ENCODE peak calls at places on chromosomes 12 and 14, in five cellular contexts. G is right atrium auricular region; J is CD8-positive, alpha-beta T cell; Y is Peyer's patch; E is heart right ventricle. P is an unnamed sample.

GRCh38 chr14:105139831-105140239 is 28.7 kb downstream of the JAG2 start:
- DNase-seq in J (no peak), G (no peak), Y (no peak), E (no peak), P (no peak)

GRCh38 chr12:89949457-89950195 is 241.0 kb upstream of the ATP2B1 start:
- DNase-seq in Y (peak; percentile 49), J (no peak), G (no peak), E (no peak), P (no peak)

GRCh38 chr14:92341791-92342190 is 18.8 kb downstream of the SLC24A4 start:
- DNase-seq in J (no peak), Y (no peak), E (no peak), G (no peak), P (no peak)

GRCh38 chr12:121766290-121767039 is 27.0 kb downstream of the RHOF start:
- DNase-seq in Y (no peak), J (no peak), G (no peak), E (no peak), P (no peak)

GRCh38 chr14:100879194-100879593 is 24.3 kb downstream of the RTL1 start:
- DNase-seq in Y (no peak), G (no peak), E (no peak), J (no peak), P (no peak)

GRCh38 chr12:78703820-78704525 is 160.6 kb upstream of the SYT1 start:
- DNase-seq in J (no peak), E (no peak), G (no peak), Y (no peak), P (no peak)

GRCh38 chr12:6141048-6141447 is 16.6 kb upstream of the VWF start:
- DNase-seq in G (no peak), E (no peak), Y (peak; percentile 34), J (peak; percentile 29), P (no peak)

GRCh38 chr12:50200507-50201273 is 33.5 kb upstream of the CERS5 start:
- DNase-seq in J (no peak), Y (no peak), E (no peak), G (no peak), P (peak; percentile 41)

GRCh38 chr14:35366048-35366428 is 38.5 kb downstream of the NFKBIA start:
- DNase-seq in G (no peak), Y (no peak), J (no peak), E (no peak), P (no peak)

GRCh38 chr12:56905852-56906251 is 28.4 kb downstream of the SDR9C7 start:
- DNase-seq in J (no peak), Y (no peak), E (no peak), G (no peak), P (no peak)

GRCh38 chr12:42360747-42361403 is 34.9 kb downstream of the PPHLN1 start:
- DNase-seq in Y (no peak), J (no peak), E (no peak), G (no peak), P (no peak)

GRCh38 chr12:31228811-31229792 is 96.8 kb downstream of the SINHCAF start:
- DNase-seq in Y (no peak), E (peak; percentile 69), J (no peak), G (no peak), P (no peak)

GRCh38 chr12:121295123-121295745 is 1.3 kb downstream of the CAMKK2 start:
- DNase-seq in E (no peak), Y (no peak), G (no peak), J (no peak), P (no peak)

GRCh38 chr12:104226672-104227071 is 11.1 kb downstream of the TXNRD1 start:
- DNase-seq in E (no peak), Y (no peak), G (no peak), J (no peak), P (no peak)

GRCh38 chr12:107779077-107779840 is 4.8 kb downstream of the ASCL4 start:
- DNase-seq in J (no peak), G (no peak), Y (peak; percentile 27), E (no peak), P (no peak)

GRCh38 chr12:5171701-5172100 is 128.0 kb downstream of the KCNA5 start:
- DNase-seq in Y (no peak), J (no peak), E (no peak), G (no peak), P (peak; percentile 73)

GRCh38 chr12:39764944-39765560 is 145.4 kb upstream of the ABCD2 start:
- DNase-seq in G (no peak), Y (no peak), J (no peak), E (no peak), P (no peak)

GRCh38 chr12:120126635-120127005 is 10.1 kb upstream of the RAB35 start:
- DNase-seq in E (no peak), Y (no peak), J (no peak), G (peak; percentile 68), P (no peak)

GRCh38 chr14:103445783-103446182 is 60.6 kb downstream of the MARK3 start:
- DNase-seq in G (no peak), Y (no peak), J (no peak), E (no peak), P (no peak)

GRCh38 chr12:132638541-132639408 is 20.2 kb downstream of the P2RX2 start:
- DNase-seq in G (no peak), E (no peak), J (no peak), Y (no peak), P (no peak)

GRCh38 chr12:23834076-23834475 is 115.4 kb downstream of the SOX5 start:
- DNase-seq in E (no peak), Y (no peak), G (no peak), J (no peak), P (no peak)

GRCh38 chr12:10910380-10910779 is 1.0 kb upstream of the TAS2R13 start:
- DNase-seq in Y (no peak), G (no peak), E (no peak), J (no peak), P (no peak)

GRCh38 chr14:23547924-23548323 is 3.6 kb downstream of the ZFHX2 start:
- DNase-seq in E (no peak), J (no peak), Y (no peak), G (no peak), P (no peak)

GRCh38 chr14:23546450-23547035 is 5.0 kb downstream of the ZFHX2 start:
- DNase-seq in G (no peak), Y (no peak), E (no peak), J (no peak), P (no peak)

GRCh38 chr14:23543403-23543802 is 8.2 kb downstream of the ZFHX2 start:
- DNase-seq in Y (no peak), J (no peak), E (no peak), G (no peak), P (no peak)

GRCh38 chr14:23544511-23545447 is 6.8 kb downstream of the ZFHX2 start:
- DNase-seq in J (no peak), E (peak; percentile 62), Y (no peak), G (peak; percentile 73), P (peak; percentile 69)

GRCh38 chr14:23545740-23546411 is 5.7 kb downstream of the ZFHX2 start:
- DNase-seq in E (no peak), G (no peak), Y (no peak), J (no peak), P (no peak)
- H3K27ac ChIP-seq in E (peak overlapping the region; percentile 65), G (no peak overlapping the region), Y (no peak overlapping the region), J (no peak overlapping the region), P (no peak overlapping the region)

GRCh38 chr14:94394594-94395305 is 6.3 kb upstream of the SERPINA1 start:
- DNase-seq in G (peak; percentile 76), J (no peak), E (peak; percentile 21), Y (no peak), P (no peak)
- H3K4me1 ChIP-seq in G (no peaks in the 10 kb centered on the region), J (peaks cover 10% of the 10 kb centered on the region), E (no peaks in the 10 kb centered on the region), Y (no peaks in the 10 kb centered on the region), P (no peaks in the 10 kb centered on the region)

DNA sequence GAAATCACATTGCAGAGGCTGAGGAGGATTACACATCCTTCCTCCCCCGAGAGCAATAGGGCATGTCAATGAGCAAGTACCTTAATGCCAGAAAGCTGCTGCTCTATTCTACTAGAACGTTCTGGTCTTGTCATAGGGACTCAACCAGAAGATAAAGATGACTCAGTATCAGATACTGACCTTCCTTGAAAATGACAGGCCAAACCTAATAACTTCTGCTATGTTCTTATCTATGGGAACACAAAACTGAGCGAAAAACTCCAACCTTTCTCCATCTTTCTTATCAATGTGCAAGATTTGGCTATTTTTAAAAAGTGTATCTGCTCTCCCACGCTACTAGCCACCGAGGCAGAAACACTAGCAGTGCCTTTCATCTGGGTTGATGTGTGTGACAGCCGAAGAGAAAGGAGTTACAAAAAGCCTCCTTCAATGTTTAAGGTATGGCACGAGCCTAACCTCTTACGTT is 5.5 kb downstream of the CCDC92 start:
- DNase-seq in E (no peak), J (no peak), G (no peak), Y (no peak), P (no peak)
- H3K27me3 ChIP-seq in E (no peaks in the 10 kb centered on the region), J (no peaks in the 10 kb centered on the region), G (no peaks in the 10 kb centered on the region), Y (no peaks in the 10 kb centered on the region), P (no peaks in the 10 kb centered on the region)

GRCh38 chr14:68650403-68650994 is 142.4 kb downstream of the ZFP36L1 start:
- DNase-seq in E (no peak), J (no peak), G (no peak), Y (no peak), P (no peak)

GRCh38 chr14:68651075-68651474 is 141.8 kb downstream of the ZFP36L1 start:
- DNase-seq in J (no peak), Y (no peak), E (no peak), G (peak; percentile 54), P (no peak)

GRCh38 chr14:68652433-68652690 is 140.5 kb downstream of the ZFP36L1 start:
- DNase-seq in G (no peak), E (no peak), J (no peak), Y (no peak), P (no peak)

GRCh38 chr14:68653108-68653507 is 139.8 kb downstream of the ZFP36L1 start:
- DNase-seq in J (no peak), Y (no peak), G (no peak), E (no peak), P (no peak)

GRCh38 chr14:68651652-68652432 is 141.0 kb downstream of the ZFP36L1 start:
- DNase-seq in J (no peak), Y (no peak), G (peak; percentile 58), E (no peak), P (no peak)
- H3K27ac ChIP-seq in J (no peak overlapping the region), Y (peak overlapping the region; percentile 62), G (peak overlapping the region; percentile 66), E (peak overlapping the region; percentile 75), P (no peak overlapping the region)

GRCh38 chr12:12735301-12735700 is 18.1 kb downstream of the CDKN1B start:
- DNase-seq in G (no peak), Y (no peak), E (no peak), J (no peak), P (no peak)
- H3K4me1 ChIP-seq in G (no peaks in the 10 kb centered on the region), Y (no peaks in the 10 kb centered on the region), E (peaks cover 13% of the 10 kb centered on the region), J (peaks cover 25% of the 10 kb centered on the region), P (peaks cover 21% of the 10 kb centered on the region)

DNA sequence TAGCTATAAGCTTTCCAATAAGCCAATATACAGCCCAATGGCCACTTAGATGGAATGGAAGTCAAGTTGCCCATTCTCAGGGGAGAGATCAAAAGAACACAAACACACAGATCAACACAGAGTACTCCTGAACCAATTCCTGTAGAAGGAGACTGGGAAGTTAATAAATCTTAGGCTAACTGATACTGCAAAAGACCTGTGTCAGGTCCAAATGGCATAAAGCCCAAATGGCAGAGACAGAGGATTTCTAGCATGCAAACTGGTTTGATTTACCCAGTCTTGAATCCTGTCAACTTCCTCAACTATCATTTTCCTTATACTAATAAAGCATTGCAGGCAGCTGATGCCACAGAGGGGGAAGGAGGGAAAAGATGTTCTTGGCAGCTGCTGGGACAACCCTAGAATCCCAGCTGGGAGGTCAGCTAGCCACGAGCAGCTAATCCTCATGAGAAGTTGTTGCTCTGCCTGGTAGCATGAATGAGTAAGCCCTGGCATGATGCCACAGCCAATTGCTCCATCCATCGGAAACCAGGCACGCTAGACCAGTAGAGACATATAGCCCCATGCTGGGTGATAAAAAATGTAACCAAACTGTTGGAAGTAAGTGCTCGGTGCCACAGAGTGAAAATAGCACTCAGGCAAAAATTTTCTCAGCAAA is 26.2 kb downstream of the ANG start:
- DNase-seq in G (peak; percentile 91), E (peak; percentile 57), J (no peak), Y (no peak), P (peak; percentile 12)
- H3K27me3 ChIP-seq in G (no peaks in the 10 kb centered on the region), E (no peaks in the 10 kb centered on the region), J (no peaks in the 10 kb centered on the region), Y (no peaks in the 10 kb centered on the region), P (no peaks in the 10 kb centered on the region)

P was measured in SJCRH30.